ENCODE peak calls at places on chromosome 21, in six cellular contexts. C is EH; O is left ventricle myocardium inferior; Z is CD8-positive, alpha-beta memory T cell; D is AG09319; N is GM18507. A is an unnamed sample.

GRCh38 chr21:43926196-43926595 is 61.2 kb downstream of the AGPAT3 start:
- DNase-seq in C (no peak), O (peak), Z (no peak), D (no peak), N (no peak), A (no peak)

GRCh38 chr21:33949516-33950424 is 34.2 kb upstream of the ATP5PO start:
- DNase-seq in C (no peak), O (no peak), Z (peak), D (no peak), N (no peak), A (no peak)

GRCh38 chr21:21230672-21231071 is 232.5 kb downstream of the NCAM2 start:
- DNase-seq in C (peak), O (no peak), Z (no peak), D (no peak), N (no peak), A (no peak)

GRCh38 chr21:26800001-26800400 is 45.2 kb downstream of the ADAMTS1 start:
- DNase-seq in C (peak), O (no peak), Z (no peak), D (no peak), N (no peak), A (no peak)

GRCh38 chr21:40841524-40842196 is 5.3 kb downstream of the DSCAM start:
- DNase-seq in C (peak), O (peak), Z (no peak), D (no peak), N (no peak), A (peak)

GRCh38 chr21:44583800-44584147 is 3.4 kb upstream of the KRTAP10-5 start:
- DNase-seq in C (no peak), O (no peak), Z (no peak), D (no peak), N (no peak), A (no peak)

GRCh38 chr21:34580181-34580700 is 34.7 kb downstream of the RCAN1 start:
- DNase-seq in C (no peak), O (peak), Z (no peak), D (no peak), N (no peak), A (no peak)

GRCh38 chr21:17051054-17051453 is 461.8 kb upstream of the CXADR start:
- DNase-seq in C (no peak), O (no peak), Z (no peak), D (no peak), N (no peak), A (no peak)

GRCh38 chr21:28447453-28447852 is 545.2 kb downstream of the LTN1 start:
- DNase-seq in C (peak), O (no peak), Z (no peak), D (no peak), N (no peak), A (no peak)

GRCh38 chr21:45981154-45981606 is 390 bp upstream of the COL6A1 start:
- DNase-seq in C (peak), O (peak), Z (peak), D (peak), N (no peak), A (peak)

GRCh38 chr21:20720623-20721022 is 277.6 kb upstream of the NCAM2 start:
- DNase-seq in C (no peak), O (no peak), Z (no peak), D (no peak), N (no peak), A (no peak)

GRCh38 chr21:46150491-46151121 is 4.8 kb downstream of the FTCD start:
- DNase-seq in C (no peak), O (no peak), Z (no peak), D (no peak), N (no peak), A (no peak)

GRCh38 chr21:44427241-44428120 is 27.8 kb upstream of the LRRC3 start:
- DNase-seq in C (no peak), O (peak), Z (no peak), D (no peak), N (no peak), A (peak)

GRCh38 chr21:42097860-42098259 is 26.7 kb downstream of the UMODL1 start:
- DNase-seq in C (peak), O (no peak), Z (no peak), D (peak), N (no peak), A (no peak)

A was measured in type B pancreatic cell.